ENCODE peak calls at places on chromosomes 16 and 17, in five cellular contexts. O is GM03348; H is stimulated activated CD8-positive, alpha-beta memory T cell treated with anti-CD3 and anti-CD28 coated beads, Interleukin-15, amount 100 ng/mL, for 24 hours; U is activated CD4-positive, alpha-beta T cell treated with anti-CD3 and anti-CD28 coated beads, Interleukin-2, amount 50 U/mL, for 1 hour; W is cardiac muscle cell. Y is an unnamed sample.

GRCh38 chr16:55557186-55557585 is 9.3 kb upstream of the CAPNS2 start:
- DNase-seq in O (no peak), H (no peak), U (no peak), W (no peak), Y (no peak)

GRCh38 chr17:3845754-3846738 is at the start of gene NCBP3:
- DNase-seq in O (peak; percentile 99), H (peak; percentile 84), U (peak; percentile 89), W (peak; percentile 97), Y (peak; percentile 96)

GRCh38 chr16:4388275-4389021 is 16.8 kb downstream of the VASN start:
- DNase-seq in O (no peak), H (no peak), U (no peak), W (no peak), Y (no peak)

GRCh38 chr16:16083421-16084156 is 134.2 kb downstream of the ABCC1 start:
- DNase-seq in O (no peak), H (no peak), U (no peak), W (peak; percentile 25), Y (no peak)

GRCh38 chr17:14886200-14886739 is 378.9 kb downstream of the PMP22 start:
- DNase-seq in O (no peak), H (no peak), U (no peak), W (no peak), Y (no peak)

GRCh38 chr17:59675231-59675630 is 32.0 kb downstream of the PTRH2 start:
- DNase-seq in O (no peak), H (no peak), U (no peak), W (no peak), Y (peak; percentile 9)

GRCh38 chr16:78638371-78638770 is 538.9 kb downstream of the WWOX start:
- DNase-seq in O (no peak), H (no peak), U (no peak), W (no peak), Y (no peak)

GRCh38 chr17:8409966-8410881 is 12.6 kb upstream of the RNF222 start:
- DNase-seq in O (peak; percentile 87), H (peak; percentile 63), U (peak; percentile 82), W (peak; percentile 93), Y (peak; percentile 62)

GRCh38 chr17:75077490-75078096 is 10.2 kb upstream of the SLC16A5 start:
- DNase-seq in O (peak; percentile 36), H (no peak), U (peak; percentile 50), W (peak; percentile 48), Y (peak; percentile 57)

GRCh38 chr16:70433456-70434103 is 5.3 kb downstream of the ST3GAL2 start:
- DNase-seq in O (peak; percentile 79), H (no peak), U (no peak), W (peak; percentile 89), Y (no peak)

GRCh38 chr17:44601574-44602372 is 44.5 kb downstream of the FZD2 start:
- DNase-seq in O (peak; percentile 27), H (no peak), U (no peak), W (no peak), Y (no peak)

GRCh38 chr16:8801686-8802085 is 4.0 kb downstream of the PMM2 start:
- DNase-seq in O (no peak), H (no peak), U (no peak), W (no peak), Y (no peak)

GRCh38 chr17:11999715-12000114 is 2.4 kb upstream of the ZNF18 start:
- DNase-seq in O (no peak), H (no peak), U (no peak), W (peak; percentile 38), Y (no peak)

GRCh38 chr16:3458852-3459361 is 15.4 kb downstream of the NAA60 start:
- DNase-seq in O (peak; percentile 39), H (no peak), U (no peak), W (no peak), Y (no peak)

GRCh38 chr17:5468075-5468473 is 708 bp downstream of the DHX33 start:
- DNase-seq in O (no peak), H (no peak), U (no peak), W (no peak), Y (peak; percentile 37)

GRCh38 chr16:80569440-80570105 is 28.8 kb downstream of the DYNLRB2 start:
- DNase-seq in O (peak; percentile 17), H (peak; percentile 24), U (peak; percentile 28), W (peak; percentile 52), Y (no peak)

GRCh38 chr17:76373481-76373825 is 11.0 kb upstream of the SPHK1 start:
- DNase-seq in O (no peak), H (no peak), U (no peak), W (no peak), Y (no peak)

GRCh38 chr16:3654249-3654991 is at the start of gene DNASE1:
- DNase-seq in O (peak; percentile 71), H (no peak), U (peak; percentile 48), W (peak; percentile 64), Y (peak; percentile 70)

GRCh38 chr17:49117581-49118230 is 14.9 kb upstream of the B4GALNT2 start:
- DNase-seq in O (no peak), H (no peak), U (no peak), W (no peak), Y (no peak)

GRCh38 chr16:70651524-70651923 is 5.2 kb downstream of the IL34 start:
- DNase-seq in O (no peak), H (no peak), U (no peak), W (no peak), Y (no peak)

GRCh38 chr16:1960665-1961630 is 1.6 kb downstream of the NDUFB10 start:
- DNase-seq in O (no peak), H (peak; percentile 38), U (peak; percentile 37), W (peak; percentile 50), Y (no peak)

GRCh38 chr16:87930456-87930855 is 5.9 kb downstream of the CA5A start:
- DNase-seq in O (peak; percentile 69), H (no peak), U (no peak), W (peak; percentile 32), Y (no peak)

GRCh38 chr17:45073414-45074070 is 12.4 kb downstream of the NMT1 start:
- DNase-seq in O (peak; percentile 79), H (no peak), U (no peak), W (peak; percentile 94), Y (no peak)

GRCh38 chr17:39152134-39152884 is 872 bp upstream of the PLXDC1 start:
- DNase-seq in O (no peak), H (no peak), U (peak; percentile 34), W (no peak), Y (no peak)

GRCh38 chr17:77696720-77697460 is 261.6 kb upstream of the TNRC6C start:
- DNase-seq in O (no peak), H (no peak), U (no peak), W (no peak), Y (no peak)

GRCh38 chr16:5490499-5490898 is 392.9 kb upstream of the EEF2KMT start:
- DNase-seq in O (no peak), H (no peak), U (no peak), W (no peak), Y (peak; percentile 9)

GRCh38 chr16:58105619-58106018 is 23.6 kb downstream of the CFAP20 start:
- DNase-seq in O (no peak), H (no peak), U (no peak), W (no peak), Y (no peak)

GRCh38 chr16:19745286-19746018 is 27.4 kb downstream of the IQCK start:
- DNase-seq in O (no peak), H (no peak), U (no peak), W (no peak), Y (no peak)

GRCh38 chr17:19364699-19365498 is 2.4 kb upstream of the B9D1 start:
- DNase-seq in O (no peak), H (no peak), U (no peak), W (no peak), Y (no peak)

GRCh38 chr16:17773698-17774101 is 302.9 kb upstream of the XYLT1 start:
- DNase-seq in O (peak; percentile 17), H (no peak), U (no peak), W (no peak), Y (no peak)

GRCh38 chr16:81327483-81328196 is 12.9 kb downstream of the GAN start:
- DNase-seq in O (no peak), H (no peak), U (no peak), W (no peak), Y (no peak)

GRCh38 chr17:82267575-82268379 is 5.7 kb downstream of the CSNK1D start:
- DNase-seq in O (peak; percentile 95), H (no peak), U (peak; percentile 33), W (peak; percentile 94), Y (no peak)

GRCh38 chr17:31529841-31530251 is 138.4 kb downstream of the RAB11FIP4 start:
- DNase-seq in O (no peak), H (no peak), U (no peak), W (no peak), Y (no peak)

GRCh38 chr16:10536814-10537389 is 43.5 kb downstream of the EMP2 start:
- DNase-seq in O (no peak), H (no peak), U (no peak), W (no peak), Y (no peak)

GRCh38 chr16:31472559-31473203 is 729 bp downstream of the TGFB1I1 start:
- DNase-seq in O (peak; percentile 96), H (no peak), U (peak; percentile 26), W (peak; percentile 97), Y (peak; percentile 54)

GRCh38 chr16:82368041-82368440 is 198.0 kb upstream of the MPHOSPH6 start:
- DNase-seq in O (peak; percentile 56), H (no peak), U (no peak), W (peak; percentile 35), Y (no peak)

GRCh38 chr16:11093578-11094074 is 149.3 kb downstream of the CLEC16A start:
- DNase-seq in O (no peak), H (no peak), U (no peak), W (no peak), Y (peak; percentile 34)